ENCODE peak calls at places on chromosome 4, in six cellular contexts. B is Right ventricle myocardium superior, C is AG08396, O is GM03348, R is cardiac fibroblast, X is NCI-H345. E is an unnamed sample.

GRCh38 chr4:47000406-47000805 is 7.0 kb upstream of the GABRA4 start:
- DNase-seq in B (no peak), C (no peak), O (no peak), R (no peak), X (no peak), E (no peak)

GRCh38 chr4:84235545-84235944 is 263.5 kb downstream of the NKX6-1 start:
- DNase-seq in B (no peak), C (no peak), O (no peak), R (no peak), X (no peak), E (no peak)

GRCh38 chr4:120749445-120750151 is 172.9 kb downstream of the PRDM5 start:
- DNase-seq in B (no peak), C (no peak), O (no peak), R (no peak), X (peak; percentile 92), E (no peak)

GRCh38 chr4:55032788-55033187 is 92.6 kb downstream of the KDR start:
- DNase-seq in B (no peak), C (no peak), O (no peak), R (peak; percentile 53), X (no peak), E (peak; percentile 50)

GRCh38 chr4:16717266-16717970 is 181.0 kb downstream of the LDB2 start:
- DNase-seq in B (no peak), C (no peak), O (peak; percentile 40), R (peak; percentile 30), X (no peak), E (no peak)

GRCh38 chr4:125045311-125045710 is 269.4 kb upstream of the FAT4 start:
- DNase-seq in B (no peak), C (no peak), O (no peak), R (peak; percentile 10), X (no peak), E (no peak)

GRCh38 chr4:142091085-142091513 is 454.7 kb downstream of the IL15 start:
- DNase-seq in B (no peak), C (peak; percentile 53), O (peak; percentile 71), R (peak; percentile 99), X (no peak), E (no peak)

GRCh38 chr4:181662383-181662782 is 580.8 kb upstream of the TENM3 start:
- DNase-seq in B (peak; percentile 33), C (no peak), O (no peak), R (peak; percentile 65), X (no peak), E (no peak)

GRCh38 chr4:113560579-113560978 is 201.0 kb downstream of the CAMK2D start:
- DNase-seq in B (no peak), C (no peak), O (no peak), R (peak; percentile 66), X (no peak), E (no peak)

GRCh38 chr4:86961605-86962295 is 26.9 kb downstream of the AFF1 start:
- DNase-seq in B (no peak), C (no peak), O (no peak), R (peak; percentile 39), X (no peak), E (no peak)

GRCh38 chr4:173752610-173753009 is 222.6 kb upstream of the HAND2 start:
- DNase-seq in B (no peak), C (no peak), O (peak; percentile 12), R (peak; percentile 23), X (no peak), E (peak; percentile 53)

GRCh38 chr4:39719804-39720580 is 22.1 kb downstream of the UBE2K start:
- DNase-seq in B (no peak), C (peak; percentile 26), O (no peak), R (no peak), X (no peak), E (no peak)

GRCh38 chr4:169485791-169486742 is 126.3 kb downstream of the NEK1 start:
- DNase-seq in B (no peak), C (peak; percentile 30), O (peak; percentile 63), R (peak; percentile 74), X (peak; percentile 30), E (peak; percentile 53)

GRCh38 chr4:26135331-26135730 is 185.5 kb upstream of the RBPJ start:
- DNase-seq in B (no peak), C (no peak), O (no peak), R (no peak), X (no peak), E (no peak)

GRCh38 chr4:76764251-76764650 is 133.7 kb downstream of the SOWAHB start:
- DNase-seq in B (no peak), C (no peak), O (peak; percentile 72), R (peak; percentile 73), X (no peak), E (no peak)

GRCh38 chr4:151355155-151355554 is 29.8 kb upstream of the SH3D19 start:
- DNase-seq in B (no peak), C (no peak), O (no peak), R (no peak), X (no peak), E (no peak)

GRCh38 chr4:105495667-105496066 is 21.8 kb upstream of the PPA2 start:
- DNase-seq in B (no peak), C (no peak), O (no peak), R (no peak), X (no peak), E (no peak)

GRCh38 chr4:181752516-181752915 is 490.7 kb upstream of the TENM3 start:
- DNase-seq in B (no peak), C (no peak), O (no peak), R (no peak), X (no peak), E (no peak)

E was measured in Caco-2.